ENCODE peak calls at places on chromosomes 1 and 21, in nine cellular contexts. W, N, V, M, K, X, Z, G and T are unnamed samples. For H3K4me1, the result is how much of the 10 kb centered on the place peaks cover.

GRCh38 chr21:17570773-17571172 is 41.9 kb downstream of the BTG3 start:
- DNase-seq in G (no peak), N (no peak), V (no peak), W (no peak), Z (no peak), K (no peak), M (no peak), X (no peak), T (no peak)

GRCh38 chr1:228312091-228312764 is 94.4 kb downstream of the TRIM11 start:
- DNase-seq in G (no peak), N (no peak), K (no peak), M (no peak), Z (no peak), W (no peak), X (no peak), V (no peak), T (no peak)

GRCh38 chr1:158196461-158196860 is 15.8 kb downstream of the CD1D start:
- DNase-seq in Z (no peak), K (no peak), X (no peak), V (no peak), N (no peak), W (no peak), M (no peak), G (no peak), T (no peak)

GRCh38 chr21:20997633-20998455 is at the start of gene NCAM2:
- DNase-seq in N (peak), M (peak), X (no peak), Z (peak), G (peak), K (peak), V (peak), W (peak), T (peak)

GRCh38 chr1:3009021-3009420 is 12.2 kb upstream of the ACTRT2 start:
- DNase-seq in Z (no peak), W (no peak), K (peak), X (no peak), M (no peak), N (no peak), G (no peak), V (no peak), T (no peak)

GRCh38 chr1:47593001-47593568 is 155.2 kb downstream of the FOXD2 start:
- DNase-seq in N (no peak), V (no peak), K (no peak), G (no peak), M (peak), X (no peak), Z (no peak), W (peak), T (no peak)

GRCh38 chr1:154972517-154973343 is 1.8 kb upstream of the CKS1B start:
- DNase-seq in K (peak), M (peak), W (peak), V (peak), X (peak), N (peak), G (no peak), Z (no peak), T (peak)

GRCh38 chr1:180837025-180837424 is 75.7 kb upstream of the KIAA1614 start:
- DNase-seq in N (no peak), M (no peak), K (no peak), V (peak), X (no peak), Z (no peak), G (no peak), W (peak), T (peak)

GRCh38 chr1:70504176-70504820 is 93.2 kb downstream of the CTH start:
- DNase-seq in Z (peak), N (peak), G (no peak), V (no peak), W (no peak), X (no peak), K (no peak), M (no peak), T (peak)

GRCh38 chr1:22155517-22155916 is 12.6 kb upstream of the WNT4 start:
- DNase-seq in K (no peak), M (no peak), N (no peak), W (no peak), V (no peak), G (no peak), X (no peak), Z (no peak), T (no peak)

GRCh38 chr1:235093013-235093618 is 35.5 kb downstream of the TOMM20 start:
- DNase-seq in Z (peak), M (peak), V (no peak), X (no peak), G (no peak), W (peak), K (peak), N (peak), T (peak)

GRCh38 chr1:7679873-7680790 is 91.0 kb upstream of the VAMP3 start:
- DNase-seq in W (peak), V (peak), G (peak), K (no peak), N (peak), M (peak), Z (peak), X (no peak), T (peak)

GRCh38 chr21:35478096-35479080 is 429.3 kb upstream of the RUNX1 start:
- DNase-seq in N (no peak), Z (no peak), W (no peak), X (no peak), K (no peak), M (no peak), V (no peak), G (no peak), T (no peak)

GRCh38 chr1:178644308-178645120 is 80.5 kb upstream of the RALGPS2 start:
- DNase-seq in W (no peak), G (no peak), Z (no peak), M (peak), X (no peak), N (no peak), V (no peak), K (no peak), T (no peak)

GRCh38 chr1:22380024-22380785 is 71.4 kb upstream of the ZBTB40 start:
- DNase-seq in K (no peak), M (no peak), N (peak), Z (peak), G (no peak), V (no peak), X (no peak), W (no peak), T (no peak)

GRCh38 chr1:64010316-64010715 is 193.1 kb upstream of the UBE2U start:
- DNase-seq in X (no peak), Z (no peak), K (no peak), G (no peak), V (no peak), W (no peak), M (no peak), N (no peak), T (no peak)

GRCh38 chr1:118186026-118186425 is 998 bp upstream of the SPAG17 start:
- DNase-seq in M (no peak), N (no peak), W (no peak), G (no peak), V (no peak), K (no peak), X (no peak), Z (no peak), T (no peak)

GRCh38 chr1:50967416-50968020 is 2.5 kb upstream of the CDKN2C start:
- DNase-seq in M (no peak), K (no peak), Z (peak), W (no peak), V (no peak), X (no peak), G (no peak), N (no peak), T (no peak)

GRCh38 chr1:41645062-41645461 is 160.6 kb upstream of the EDN2 start:
- DNase-seq in W (no peak), X (no peak), N (no peak), K (no peak), M (no peak), G (no peak), Z (no peak), V (no peak), T (no peak)

GRCh38 chr21:30248844-30249243 is 32.9 kb upstream of the CLDN8 start:
- DNase-seq in K (no peak), G (no peak), X (no peak), W (peak), Z (no peak), M (no peak), V (no peak), N (no peak), T (no peak)

GRCh38 chr1:5822266-5822665 is 170.0 kb downstream of the NPHP4 start:
- DNase-seq in M (no peak), K (no peak), G (no peak), W (no peak), V (no peak), N (no peak), X (no peak), Z (no peak), T (no peak)

GRCh38 chr21:14259669-14260458 is 43.9 kb downstream of the RBM11 start:
- DNase-seq in Z (peak), N (peak), K (no peak), G (no peak), W (peak), M (peak), V (peak), X (peak), T (peak)

GRCh38 chr1:88983791-88984552 is 8.5 kb downstream of the KYAT3 start:
- DNase-seq in W (peak), G (no peak), N (peak), M (peak), K (no peak), V (peak), X (peak), Z (peak), T (peak)

GRCh38 chr1:208500379-208500778 is 256.2 kb upstream of the PLXNA2 start:
- DNase-seq in G (no peak), M (no peak), V (no peak), N (no peak), W (no peak), Z (no peak), X (no peak), K (no peak), T (no peak)

GRCh38 chr1:31632649-31633048 is 12.0 kb downstream of the PEF1 start:
- DNase-seq in X (no peak), V (no peak), N (no peak), M (no peak), K (no peak), Z (no peak), G (no peak), W (no peak), T (no peak)

GRCh38 chr1:5891736-5892135 is 100.5 kb downstream of the NPHP4 start:
- DNase-seq in K (no peak), M (no peak), W (no peak), X (no peak), Z (no peak), N (no peak), V (no peak), G (no peak), T (no peak)

GRCh38 chr1:225770586-225771248 is 6.9 kb upstream of the SRP9 start:
- DNase-seq in Z (no peak), X (no peak), G (no peak), V (peak), M (peak), K (no peak), N (no peak), W (peak), T (no peak)

GRCh38 chr1:54904476-54905048 is 17.6 kb upstream of the DHCR24 start:
- DNase-seq in K (no peak), N (no peak), X (no peak), Z (no peak), M (peak), G (no peak), W (no peak), V (no peak), T (peak)

GRCh38 chr1:24955161-24955560 is 25.1 kb upstream of the RUNX3 start:
- DNase-seq in Z (no peak), N (no peak), M (no peak), G (peak), V (no peak), K (no peak), X (no peak), W (no peak), T (no peak)

GRCh38 chr1:32906652-32907051 is 5.5 kb upstream of the TMEM54 start:
- DNase-seq in V (no peak), Z (no peak), K (no peak), X (no peak), W (no peak), G (no peak), N (no peak), M (no peak), T (no peak)

GRCh38 chr1:109768700-109769325 is 5.1 kb upstream of the EPS8L3 start:
- DNase-seq in G (no peak), W (no peak), K (no peak), M (no peak), X (no peak), N (no peak), Z (no peak), V (no peak), T (no peak)

GRCh38 chr21:37266515-37267221 is 466 bp downstream of the VPS26C start:
- DNase-seq in M (peak), K (peak), V (peak), X (no peak), W (no peak), Z (peak), N (peak), G (no peak), T (peak)

GRCh38 chr1:82706741-82707140 is 906.0 kb downstream of the ADGRL2 start:
- DNase-seq in G (no peak), V (no peak), M (no peak), W (no peak), Z (no peak), K (no peak), X (no peak), N (no peak), T (no peak)

GRCh38 chr1:35222322-35223108 is 29.6 kb upstream of the SFPQ start:
- DNase-seq in N (no peak), G (no peak), V (no peak), M (no peak), X (no peak), K (no peak), Z (no peak), W (no peak), T (no peak)

DNA sequence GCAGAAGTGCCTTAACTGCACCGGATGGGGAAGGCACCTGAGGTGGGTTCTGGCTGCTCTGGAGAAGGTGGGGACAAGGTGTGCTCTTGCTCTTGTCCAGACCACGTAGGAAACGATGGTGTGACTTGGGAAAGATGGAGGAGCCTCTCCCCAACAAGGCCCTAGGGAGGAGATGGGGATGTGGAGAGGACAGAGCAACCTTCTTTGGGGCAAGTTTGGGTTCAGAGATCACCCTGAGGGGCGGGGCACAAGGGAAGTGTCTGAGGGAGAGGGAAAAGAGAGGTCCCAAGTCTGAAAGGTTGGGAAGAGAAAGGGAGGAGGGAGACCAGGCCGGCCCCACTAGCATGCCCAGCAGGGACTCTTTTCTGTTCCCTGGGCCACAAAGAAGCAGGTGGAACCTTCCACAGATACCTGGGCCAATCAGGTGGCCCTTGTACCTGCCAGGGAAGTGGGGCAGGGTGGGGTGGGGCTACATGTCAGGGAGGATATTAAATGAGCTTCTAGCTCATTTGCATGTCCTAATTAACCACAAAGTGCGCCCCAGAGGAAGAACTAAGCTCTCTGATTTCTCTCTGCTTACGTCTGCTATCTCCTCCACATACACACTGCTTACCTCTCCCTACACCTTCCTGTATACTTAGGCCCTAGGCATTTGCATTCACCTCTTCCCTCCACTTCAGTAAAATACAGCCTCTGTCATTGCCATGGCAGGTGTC is 15.9 kb downstream of the INKA2 start:
- DNase-seq in X (no peak), Z (no peak), N (no peak), V (no peak), W (no peak), M (no peak), G (no peak), K (no peak), T (no peak)
- H3K4me1 ChIP-seq in X (under half), Z (under half), N (under half), V (under half), W (under half), M (under half), G (under half), K (under half), T (under half)

GRCh38 chr1:211698161-211699026 is 23.0 kb upstream of the NEK2 start:
- DNase-seq in W (peak), N (peak), G (peak), V (peak), X (peak), K (peak), Z (peak), M (peak), T (peak)

GRCh38 chr1:211695135-211695816 is 19.9 kb upstream of the NEK2 start:
- DNase-seq in G (no peak), M (no peak), Z (peak), K (no peak), V (no peak), X (no peak), N (no peak), W (no peak), T (no peak)

GRCh38 chr1:211701733-211702132 is 26.3 kb upstream of the NEK2 start:
- DNase-seq in X (no peak), Z (no peak), K (no peak), W (no peak), G (no peak), V (no peak), N (no peak), M (no peak), T (no peak)

GRCh38 chr1:211697356-211697755 is 21.9 kb upstream of the NEK2 start:
- DNase-seq in G (no peak), V (no peak), K (no peak), N (no peak), M (no peak), W (no peak), X (no peak), Z (no peak), T (peak)

DNA sequence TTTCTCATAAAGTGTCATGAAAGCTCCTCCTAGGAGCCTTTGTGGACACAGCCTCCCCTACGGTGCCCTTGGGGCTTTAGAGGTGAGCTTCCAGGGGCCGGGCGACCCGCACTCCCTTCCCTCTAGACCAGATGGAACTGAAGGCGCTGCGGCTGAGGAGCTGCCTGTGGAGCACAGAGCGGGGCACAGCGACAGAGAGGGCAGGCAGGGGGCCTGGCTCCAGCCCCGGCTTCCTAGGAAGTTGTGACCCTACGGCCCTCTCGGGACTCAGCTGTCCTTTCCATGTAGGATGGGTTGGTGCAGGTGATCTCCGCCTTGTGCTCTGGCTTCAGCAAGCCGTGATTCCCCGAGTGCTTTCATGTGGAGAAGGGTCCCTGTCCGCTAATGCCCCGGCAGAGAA is 23.6 kb upstream of the NEK2 start:
- DNase-seq in V (no peak), N (no peak), G (no peak), W (peak), M (no peak), Z (no peak), K (no peak), X (no peak), T (no peak)
- H3K27ac ChIP-seq in V (no peak), N (peak), G (no peak), W (no peak), M (no peak), Z (no peak), K (no peak), X (peak), T (no peak)

DNA sequence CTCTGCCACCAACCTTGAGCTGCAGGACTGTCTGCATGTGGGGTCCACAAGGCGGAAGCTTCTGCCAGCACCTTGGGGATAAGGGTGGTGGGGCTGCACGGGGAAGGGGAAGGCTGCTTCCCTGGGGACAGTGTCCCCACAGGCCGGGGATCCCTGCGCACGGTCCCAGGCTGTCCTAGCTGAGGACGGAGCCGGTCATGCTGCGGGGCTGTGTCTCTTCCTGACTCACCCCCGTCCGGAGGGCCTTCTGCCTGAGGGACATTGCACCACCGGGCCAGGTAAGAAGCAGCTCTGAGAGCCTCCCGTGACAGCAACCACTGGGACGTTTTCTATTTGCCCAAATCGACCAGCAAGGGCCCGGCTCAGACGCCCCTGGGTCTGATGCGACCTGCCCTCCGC is 29.9 kb downstream of the KRTAP10-1 start:
- DNase-seq in G (no peak), N (no peak), K (no peak), M (no peak), W (no peak), Z (no peak), X (no peak), V (no peak), T (no peak)
- H3K4me1 ChIP-seq in G (under half), N (under half), K (under half), M (under half), W (under half), Z (under half), X (under half), V (under half), T (under half)

DNA sequence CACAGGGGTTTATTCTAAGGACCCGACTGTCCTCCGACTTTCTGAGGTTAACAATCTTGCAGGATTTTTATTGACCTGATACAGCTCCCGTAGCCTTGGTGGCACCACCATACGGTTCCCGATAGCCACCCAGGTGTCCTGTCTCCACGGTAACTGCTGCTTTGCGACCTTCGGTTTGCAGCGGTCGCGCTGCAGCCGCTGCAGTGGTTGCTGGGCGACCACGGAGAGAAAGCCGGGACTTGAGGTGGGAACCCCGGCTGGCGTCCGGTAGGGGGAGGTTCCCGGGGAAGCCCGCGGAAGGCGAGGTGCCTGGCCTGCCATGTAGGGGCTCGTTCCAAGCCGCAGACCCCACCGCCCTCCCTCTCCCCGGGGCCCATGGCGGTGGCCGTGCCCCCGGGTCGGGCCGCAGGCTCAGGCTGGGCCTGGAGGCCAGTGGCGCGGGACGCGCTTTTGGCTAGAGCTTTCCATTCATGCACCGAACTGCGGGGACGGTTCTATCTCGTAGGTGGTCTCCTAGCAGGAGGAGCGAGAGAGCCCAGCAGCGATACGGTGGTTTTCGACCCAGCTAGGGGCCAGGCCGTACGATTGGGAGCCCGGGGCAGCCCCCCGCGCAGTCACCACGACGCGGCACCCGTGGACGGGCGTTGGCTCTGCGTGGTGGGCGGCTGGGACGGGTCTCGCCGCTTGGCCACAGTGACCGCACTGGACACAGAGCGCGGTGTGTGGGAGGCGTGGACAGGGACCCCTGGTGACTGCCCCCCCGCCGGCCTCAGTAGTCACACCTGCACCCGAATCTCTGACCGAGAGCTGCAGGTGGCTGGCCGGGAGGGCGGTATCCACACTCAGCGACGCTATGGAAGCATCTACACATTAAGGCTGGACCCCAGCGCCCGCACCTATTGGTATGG is at the start of gene KLHDC9:
- DNase-seq in N (peak), K (peak), Z (no peak), M (peak), V (peak), W (peak), G (peak), X (peak), T (peak)
- H3K27ac ChIP-seq in N (peak), K (peak), Z (no peak), M (peak), V (peak), W (no peak), G (no peak), X (peak), T (peak)

DNA sequence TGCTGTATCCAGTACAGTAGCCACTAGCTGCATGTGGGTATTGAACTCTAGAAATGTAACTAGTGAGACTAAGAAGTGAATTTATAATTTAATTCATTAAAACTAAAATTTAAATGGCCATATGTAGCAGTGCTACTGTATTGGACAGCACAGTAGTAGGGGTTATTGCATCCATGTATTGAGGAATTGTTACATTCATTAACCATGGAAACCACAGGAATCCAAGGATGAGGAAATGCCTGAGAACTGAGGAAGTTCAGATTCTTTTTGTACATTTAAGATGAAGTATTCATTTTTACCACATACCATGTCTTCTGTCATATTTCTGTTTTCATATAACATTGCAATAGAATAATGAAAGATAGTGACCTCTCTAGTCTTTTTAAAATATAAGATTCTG is 2.6 kb downstream of the MTF2 start:
- DNase-seq in Z (no peak), M (no peak), W (no peak), K (no peak), G (no peak), X (no peak), N (no peak), V (no peak), T (peak)
- H3K4me1 ChIP-seq in Z (under half), M (under half), W (under half), K (under half), G (under half), X (under half), N (under half), V (under half), T (under half)